ENCODE peak calls at places on chromosome 20, in six cellular contexts. One of them, this sample, is unnamed.

GRCh38 chr20:50426865-50427739 is 83.1 kb upstream of the PTPN1 start:
- DNase-seq in RWPE1: no peak
- DNase-seq in ascending aorta: no peak
- DNase-seq in cardiac fibroblast: no peak
- DNase-seq in adrenal gland: no peak
- DNase-seq in IMR-90: no peak
- DNase-seq in this sample: no peak

GRCh38 chr20:63599396-63600050 is 25.5 kb upstream of the HELZ2 start:
- DNase-seq in ascending aorta: no peak
- DNase-seq in cardiac fibroblast: no peak
- DNase-seq in adrenal gland: no peak
- DNase-seq in IMR-90: no peak
- DNase-seq in RWPE1: no peak
- DNase-seq in this sample: no peak

GRCh38 chr20:21901470-21902275 is 196.2 kb downstream of the PAX1 start:
- DNase-seq in ascending aorta: peak
- DNase-seq in adrenal gland: peak
- DNase-seq in RWPE1: no peak
- DNase-seq in IMR-90: no peak
- DNase-seq in cardiac fibroblast: no peak
- DNase-seq in this sample: no peak

GRCh38 chr20:62321521-62321948 is 18.7 kb downstream of the ADRM1 start:
- DNase-seq in adrenal gland: no peak
- DNase-seq in RWPE1: peak
- DNase-seq in IMR-90: no peak
- DNase-seq in cardiac fibroblast: no peak
- DNase-seq in ascending aorta: no peak
- DNase-seq in this sample: no peak

GRCh38 chr20:10739575-10739974 is 65.8 kb upstream of the JAG1 start:
- DNase-seq in RWPE1: peak
- DNase-seq in cardiac fibroblast: peak
- DNase-seq in ascending aorta: no peak
- DNase-seq in IMR-90: no peak
- DNase-seq in adrenal gland: no peak
- DNase-seq in this sample: no peak

GRCh38 chr20:13098720-13099355 is 90.1 kb downstream of the SPTLC3 start:
- DNase-seq in RWPE1: no peak
- DNase-seq in adrenal gland: no peak
- DNase-seq in cardiac fibroblast: no peak
- DNase-seq in IMR-90: no peak
- DNase-seq in ascending aorta: no peak
- DNase-seq in this sample: no peak

GRCh38 chr20:58690851-58691250 is 1.7 kb upstream of the NPEPL1 start:
- DNase-seq in RWPE1: no peak
- DNase-seq in ascending aorta: no peak
- DNase-seq in adrenal gland: no peak
- DNase-seq in cardiac fibroblast: peak
- DNase-seq in IMR-90: peak
- DNase-seq in this sample: no peak

GRCh38 chr20:7392551-7392950 is 547.7 kb downstream of the HAO1 start:
- DNase-seq in IMR-90: no peak
- DNase-seq in RWPE1: no peak
- DNase-seq in ascending aorta: no peak
- DNase-seq in adrenal gland: no peak
- DNase-seq in cardiac fibroblast: peak
- DNase-seq in this sample: peak

GRCh38 chr20:46545077-46545826 is 5.2 kb downstream of the OCSTAMP start:
- DNase-seq in ascending aorta: no peak
- DNase-seq in cardiac fibroblast: peak
- DNase-seq in RWPE1: no peak
- DNase-seq in IMR-90: peak
- DNase-seq in adrenal gland: no peak
- DNase-seq in this sample: no peak

GRCh38 chr20:60262967-60263603 is 304.9 kb downstream of the CDH26 start:
- DNase-seq in RWPE1: peak
- DNase-seq in ascending aorta: no peak
- DNase-seq in adrenal gland: peak
- DNase-seq in IMR-90: no peak
- DNase-seq in cardiac fibroblast: no peak
- DNase-seq in this sample: no peak

GRCh38 chr20:10728873-10729670 is 55.3 kb upstream of the JAG1 start:
- DNase-seq in ascending aorta: no peak
- DNase-seq in RWPE1: no peak
- DNase-seq in adrenal gland: no peak
- DNase-seq in cardiac fibroblast: peak
- DNase-seq in IMR-90: peak
- DNase-seq in this sample: no peak

GRCh38 chr20:42193119-42193518 is 574.9 kb upstream of the CHD6 start:
- DNase-seq in cardiac fibroblast: no peak
- DNase-seq in adrenal gland: no peak
- DNase-seq in IMR-90: no peak
- DNase-seq in RWPE1: no peak
- DNase-seq in ascending aorta: no peak
- DNase-seq in this sample: no peak

GRCh38 chr20:42192321-42192720 is 574.1 kb upstream of the CHD6 start:
- DNase-seq in RWPE1: no peak
- DNase-seq in cardiac fibroblast: no peak
- DNase-seq in ascending aorta: no peak
- DNase-seq in IMR-90: no peak
- DNase-seq in adrenal gland: no peak
- DNase-seq in this sample: no peak

GRCh38 chr20:42186337-42186736 is 568.2 kb upstream of the CHD6 start:
- DNase-seq in RWPE1: no peak
- DNase-seq in cardiac fibroblast: no peak
- DNase-seq in ascending aorta: no peak
- DNase-seq in adrenal gland: no peak
- DNase-seq in IMR-90: no peak
- DNase-seq in this sample: no peak

GRCh38 chr20:42190084-42190483 is 571.9 kb upstream of the CHD6 start:
- DNase-seq in IMR-90: no peak
- DNase-seq in cardiac fibroblast: no peak
- DNase-seq in RWPE1: no peak
- DNase-seq in ascending aorta: no peak
- DNase-seq in adrenal gland: no peak
- DNase-seq in this sample: no peak

GRCh38 chr20:42191140-42191860 is 573.1 kb upstream of the CHD6 start:
- DNase-seq in RWPE1: no peak
- DNase-seq in cardiac fibroblast: no peak
- DNase-seq in ascending aorta: no peak
- DNase-seq in adrenal gland: no peak
- DNase-seq in IMR-90: no peak
- DNase-seq in this sample: no peak
- TF ChIP-seq CTCF in RWPE1: no peak
- TF ChIP-seq CTCF in cardiac fibroblast: no peak
- TF ChIP-seq CTCF in ascending aorta: no peak
- TF ChIP-seq CTCF in adrenal gland: no peak
- TF ChIP-seq CTCF in IMR-90: no peak
- TF ChIP-seq CTCF in this sample: no peak

DNA sequence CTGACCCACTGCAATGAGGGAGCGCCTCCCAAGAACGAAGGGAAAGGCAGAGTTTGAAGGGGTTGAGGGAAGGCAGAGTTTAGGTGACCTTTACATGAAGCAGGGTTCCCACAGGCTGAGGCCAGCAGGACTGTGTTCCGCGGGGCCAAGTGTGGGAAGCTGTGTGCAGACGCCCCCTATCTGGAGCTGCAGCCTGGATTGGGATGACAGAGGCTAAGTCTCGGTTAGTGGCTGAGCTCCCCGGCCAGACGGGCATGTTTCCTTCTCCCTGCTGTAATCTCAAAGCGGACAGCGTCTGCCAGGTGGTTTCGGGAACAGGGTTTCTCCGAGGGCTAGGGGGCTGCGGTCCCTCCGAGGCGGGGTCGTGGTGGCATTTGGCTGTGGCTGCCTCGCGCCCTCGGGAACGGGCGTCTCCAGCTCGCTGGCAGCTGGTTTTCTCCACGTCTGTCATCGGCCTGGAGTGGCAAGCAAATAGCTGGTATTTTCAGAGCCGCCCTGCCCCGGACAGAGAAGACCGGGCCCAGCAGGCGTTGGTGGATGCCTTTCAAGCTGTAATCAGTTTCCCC is 702 bp upstream of the PYGB start:
- DNase-seq in RWPE1: peak
- DNase-seq in IMR-90: peak
- DNase-seq in cardiac fibroblast: peak
- DNase-seq in ascending aorta: peak
- DNase-seq in adrenal gland: peak
- DNase-seq in this sample: no peak
- TF ChIP-seq CTCF in RWPE1: peak
- TF ChIP-seq CTCF in IMR-90: peak
- TF ChIP-seq CTCF in cardiac fibroblast: peak
- TF ChIP-seq CTCF in ascending aorta: peak
- TF ChIP-seq CTCF in adrenal gland: no peak
- TF ChIP-seq CTCF in this sample: peak

GRCh38 chr20:34709836-34710567 is 5.9 kb downstream of the TP53INP2 start:
- DNase-seq in ascending aorta: peak
- DNase-seq in adrenal gland: peak
- DNase-seq in cardiac fibroblast: peak
- DNase-seq in RWPE1: peak
- DNase-seq in IMR-90: peak
- DNase-seq in this sample: peak
- TF ChIP-seq CTCF in ascending aorta: peak
- TF ChIP-seq CTCF in adrenal gland: no peak
- TF ChIP-seq CTCF in cardiac fibroblast: no peak
- TF ChIP-seq CTCF in RWPE1: peak
- TF ChIP-seq CTCF in IMR-90: peak
- TF ChIP-seq CTCF in this sample: peak

GRCh38 chr20:45306431-45306982 is at the start of gene RBPJL:
- DNase-seq in ascending aorta: no peak
- DNase-seq in cardiac fibroblast: no peak
- DNase-seq in RWPE1: peak
- DNase-seq in IMR-90: no peak
- DNase-seq in adrenal gland: no peak
- DNase-seq in this sample: no peak

GRCh38 chr20:45307076-45307645 is 521 bp downstream of the RBPJL start:
- DNase-seq in cardiac fibroblast: no peak
- DNase-seq in IMR-90: no peak
- DNase-seq in adrenal gland: no peak
- DNase-seq in ascending aorta: no peak
- DNase-seq in RWPE1: no peak
- DNase-seq in this sample: no peak

GRCh38 chr20:45309075-45309474 is 976 bp upstream of the MATN4 start:
- DNase-seq in cardiac fibroblast: no peak
- DNase-seq in ascending aorta: no peak
- DNase-seq in RWPE1: no peak
- DNase-seq in IMR-90: no peak
- DNase-seq in adrenal gland: no peak
- DNase-seq in this sample: no peak

GRCh38 chr20:45305262-45305661 is 1.4 kb upstream of the RBPJL start:
- DNase-seq in RWPE1: no peak
- DNase-seq in ascending aorta: no peak
- DNase-seq in adrenal gland: no peak
- DNase-seq in cardiac fibroblast: no peak
- DNase-seq in IMR-90: no peak
- DNase-seq in this sample: no peak

GRCh38 chr20:45308078-45308778 is at the start of gene MATN4:
- DNase-seq in cardiac fibroblast: no peak
- DNase-seq in RWPE1: no peak
- DNase-seq in ascending aorta: no peak
- DNase-seq in IMR-90: no peak
- DNase-seq in adrenal gland: no peak
- DNase-seq in this sample: no peak
- TF ChIP-seq CTCF in cardiac fibroblast: no peak
- TF ChIP-seq CTCF in RWPE1: peak
- TF ChIP-seq CTCF in ascending aorta: no peak
- TF ChIP-seq CTCF in IMR-90: no peak
- TF ChIP-seq CTCF in adrenal gland: no peak
- TF ChIP-seq CTCF in this sample: no peak

GRCh38 chr20:40880716-40881104 is 147.9 kb upstream of the TOP1 start:
- DNase-seq in IMR-90: no peak
- DNase-seq in adrenal gland: no peak
- DNase-seq in RWPE1: no peak
- DNase-seq in ascending aorta: no peak
- DNase-seq in cardiac fibroblast: no peak
- DNase-seq in this sample: no peak

GRCh38 chr20:40882173-40882572 is 146.4 kb upstream of the TOP1 start:
- DNase-seq in ascending aorta: no peak
- DNase-seq in cardiac fibroblast: no peak
- DNase-seq in IMR-90: no peak
- DNase-seq in RWPE1: no peak
- DNase-seq in adrenal gland: no peak
- DNase-seq in this sample: no peak

GRCh38 chr20:40883097-40883496 is 145.5 kb upstream of the TOP1 start:
- DNase-seq in cardiac fibroblast: no peak
- DNase-seq in adrenal gland: no peak
- DNase-seq in RWPE1: no peak
- DNase-seq in IMR-90: no peak
- DNase-seq in ascending aorta: no peak
- DNase-seq in this sample: no peak

DNA sequence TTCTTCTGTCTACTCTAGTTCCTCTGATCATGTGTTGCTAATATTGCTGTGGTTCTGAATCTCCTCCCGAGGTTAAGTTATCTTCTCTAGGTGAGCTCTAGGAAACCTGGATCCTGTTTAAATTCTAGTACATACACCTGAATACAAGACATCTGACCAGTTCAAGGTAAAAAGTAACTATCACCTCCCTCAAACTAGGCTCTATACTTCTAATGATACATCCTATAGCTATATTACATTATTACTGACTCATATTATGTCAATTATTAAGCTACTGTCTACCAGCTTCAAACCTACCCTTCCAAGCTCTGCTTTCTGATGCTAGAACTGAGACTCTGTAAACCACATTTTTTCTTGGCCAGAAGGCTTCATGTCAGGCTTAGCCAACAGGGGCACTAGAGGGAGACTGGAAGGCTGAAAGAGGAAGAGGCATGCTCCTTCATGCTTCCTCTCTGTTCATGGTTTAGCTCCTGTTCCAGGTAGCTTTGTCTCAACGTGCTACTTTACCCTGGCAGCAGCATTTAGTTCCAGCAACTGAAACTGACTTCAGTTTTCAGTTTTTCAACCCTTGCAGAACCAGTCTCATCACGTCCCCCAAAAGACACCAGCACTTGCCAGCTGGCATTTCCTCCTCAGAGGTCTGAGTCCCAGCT is 148.4 kb upstream of the TOP1 start:
- DNase-seq in adrenal gland: no peak
- DNase-seq in ascending aorta: no peak
- DNase-seq in RWPE1: no peak
- DNase-seq in cardiac fibroblast: no peak
- DNase-seq in IMR-90: no peak
- DNase-seq in this sample: no peak
- TF ChIP-seq CTCF in adrenal gland: no peak
- TF ChIP-seq CTCF in ascending aorta: no peak
- TF ChIP-seq CTCF in RWPE1: no peak
- TF ChIP-seq CTCF in cardiac fibroblast: no peak
- TF ChIP-seq CTCF in IMR-90: no peak
- TF ChIP-seq CTCF in this sample: no peak

GRCh38 chr20:38725959-38726848 is 1.9 kb downstream of the SLC32A1 start:
- DNase-seq in cardiac fibroblast: peak
- DNase-seq in ascending aorta: no peak
- DNase-seq in adrenal gland: no peak
- DNase-seq in IMR-90: peak
- DNase-seq in RWPE1: peak
- DNase-seq in this sample: no peak
- TF ChIP-seq CTCF in cardiac fibroblast: peak
- TF ChIP-seq CTCF in ascending aorta: peak
- TF ChIP-seq CTCF in adrenal gland: no peak
- TF ChIP-seq CTCF in IMR-90: peak
- TF ChIP-seq CTCF in RWPE1: peak
- TF ChIP-seq CTCF in this sample: peak